ENCODE peak calls at places on chromosomes 5 and 9, in six cellular contexts. Q is uterus, V is GM12892, F is NB4, J is stomach, R is right lobe of liver. X is an unnamed sample.

GRCh38 chr9:29285818-29286217 is 1712.5 kb upstream of the C9orf72 start:
- DNase-seq in Q (no peak), V (no peak), F (peak), J (no peak), R (no peak), X (no peak)

GRCh38 chr9:112570731-112571167 is 84.1 kb downstream of the KIAA1958 start:
- DNase-seq in Q (no peak), V (no peak), F (no peak), J (peak), R (peak), X (peak)

GRCh38 chr9:81540142-81540701 is 149.1 kb downstream of the TLE1 start:
- DNase-seq in Q (no peak), V (no peak), F (no peak), J (no peak), R (no peak), X (no peak)

GRCh38 chr9:68951879-68952659 is 61.8 kb downstream of the PRKACG start:
- DNase-seq in Q (no peak), V (no peak), F (peak), J (no peak), R (no peak), X (no peak)

GRCh38 chr5:26757941-26758340 is 280.4 kb downstream of the CDH9 start:
- DNase-seq in Q (no peak), V (no peak), F (peak), J (no peak), R (no peak), X (no peak)

GRCh38 chr5:124180523-124181461 is 565.6 kb downstream of the ZNF608 start:
- DNase-seq in Q (no peak), V (no peak), F (no peak), J (no peak), R (no peak), X (no peak)

GRCh38 chr9:14212116-14212515 is 101.8 kb downstream of the NFIB start:
- DNase-seq in Q (no peak), V (no peak), F (no peak), J (no peak), R (no peak), X (no peak)

GRCh38 chr9:123438321-123438720 is 82.3 kb downstream of the CRB2 start:
- DNase-seq in Q (no peak), V (no peak), F (no peak), J (no peak), R (no peak), X (no peak)

GRCh38 chr9:37337301-37337905 is 85.1 kb upstream of the GRHPR start:
- DNase-seq in Q (no peak), V (no peak), F (no peak), J (no peak), R (no peak), X (no peak)

GRCh38 chr5:149409268-149409948 is 30.3 kb upstream of the IL17B start:
- DNase-seq in Q (no peak), V (no peak), F (peak), J (no peak), R (no peak), X (no peak)
- TF ChIP-seq POLR2A in Q (no peak), V (no peak), F (no peak), J (no peak), R (no peak), X (no peak)

GRCh38 chr9:79691496-79691895 is 119.7 kb downstream of the TLE4 start:
- DNase-seq in Q (no peak), V (no peak), F (no peak), J (no peak), R (no peak), X (no peak)
- TF ChIP-seq POLR2A in Q (no peak), V (no peak), F (no peak), J (no peak), R (no peak), X (no peak)

DNA sequence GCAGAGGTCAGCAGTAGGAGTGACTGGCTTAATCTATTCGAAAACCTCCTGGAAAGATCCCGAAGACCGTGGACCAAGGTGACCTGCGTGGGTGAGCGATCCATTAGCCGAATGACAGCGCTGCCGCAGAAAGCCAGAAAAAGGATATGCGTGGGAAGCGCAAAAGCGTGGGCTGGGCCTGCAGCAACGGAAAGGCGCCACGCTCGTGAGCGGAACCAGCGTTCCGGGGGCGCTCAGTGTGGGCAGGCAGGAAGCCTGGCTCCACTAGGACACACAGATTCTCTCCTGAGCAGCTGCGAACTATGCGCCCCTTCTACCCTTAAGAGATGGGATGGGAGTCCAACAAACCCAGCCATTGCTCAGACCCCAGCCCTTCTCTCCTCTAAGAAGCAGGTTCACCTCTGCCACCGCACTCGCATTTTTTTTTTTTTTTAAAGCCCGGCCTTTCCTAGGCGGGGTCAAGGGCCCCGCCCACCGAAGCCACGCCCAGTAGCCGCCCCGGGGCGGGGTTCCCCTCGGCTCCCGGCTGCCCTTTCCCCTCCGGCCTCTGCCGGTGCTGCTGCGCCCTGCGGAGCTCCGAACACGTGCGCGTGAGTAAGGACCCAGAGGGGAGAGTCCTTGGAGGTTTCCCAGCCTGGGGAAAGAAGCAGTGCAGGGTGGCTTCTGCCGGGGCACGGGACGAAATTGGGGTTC is 19.8 kb upstream of the MATR3 start:
- DNase-seq in Q (peak), V (peak), F (peak), J (peak), R (peak), X (peak)
- TF ChIP-seq POLR2A in Q (peak), V (peak), F (peak), J (no peak), R (peak), X (peak)

DNA sequence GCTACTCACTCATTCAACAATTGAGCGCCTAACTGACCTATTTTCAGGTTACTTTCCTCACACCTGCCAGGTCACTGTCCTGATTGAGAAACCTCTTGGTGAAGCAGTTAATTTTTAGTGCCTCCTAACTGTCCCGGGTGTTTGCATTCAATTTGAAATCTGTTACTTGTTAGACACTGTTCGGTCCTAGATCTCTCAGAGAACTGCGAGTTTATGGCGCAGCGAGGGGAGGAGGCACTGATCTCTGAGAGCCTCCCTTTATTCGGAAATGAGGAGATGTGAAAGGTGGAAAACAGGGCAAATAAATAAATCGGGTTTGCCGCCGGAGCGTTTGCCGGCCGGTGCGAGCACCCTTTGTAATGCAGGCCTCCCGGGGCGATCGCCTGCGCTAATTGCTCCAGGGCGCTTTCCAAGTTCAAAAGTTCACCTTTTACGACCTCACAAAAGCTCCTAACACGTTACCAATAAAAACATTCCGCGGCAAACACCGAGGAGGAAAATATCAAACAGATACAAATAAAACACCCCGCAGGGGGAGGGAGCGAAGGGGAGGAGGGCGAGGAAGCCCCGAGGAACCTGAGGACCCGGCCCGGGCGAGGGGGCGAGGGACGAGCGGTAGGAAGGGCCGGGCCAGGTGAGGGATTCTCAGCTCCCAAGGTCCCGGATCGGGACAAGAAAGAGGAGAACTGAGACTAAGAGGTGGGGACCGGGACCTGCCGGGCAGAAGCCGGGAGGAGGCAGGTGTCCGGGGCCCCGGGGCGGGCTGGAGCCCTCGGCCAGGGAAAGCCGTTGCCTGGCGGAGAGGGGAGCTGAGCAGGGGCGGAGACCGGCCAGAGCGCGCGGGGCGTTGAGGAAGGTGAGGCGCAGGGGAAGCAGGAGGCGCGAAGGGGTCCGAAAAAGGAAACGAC is 1.4 kb downstream of the NR6A1 start:
- DNase-seq in Q (no peak), V (no peak), F (peak), J (no peak), R (peak), X (no peak)
- TF ChIP-seq POLR2A in Q (no peak), V (no peak), F (no peak), J (no peak), R (no peak), X (peak)

GRCh38 chr5:177500685-177501522 is 3.5 kb upstream of the PDLIM7 start:
- DNase-seq in Q (peak), V (peak), F (peak), J (peak), R (peak), X (peak)
- TF ChIP-seq POLR2A in Q (no peak), V (no peak), F (peak), J (no peak), R (no peak), X (no peak)

GRCh38 chr9:136114606-136115005 is 4.1 kb downstream of the TMEM250 start:
- DNase-seq in Q (no peak), V (no peak), F (no peak), J (no peak), R (no peak), X (no peak)

GRCh38 chr9:136110082-136111061 is 8.3 kb downstream of the TMEM250 start:
- DNase-seq in Q (no peak), V (no peak), F (peak), J (no peak), R (no peak), X (no peak)

GRCh38 chr9:136111910-136112309 is 6.8 kb downstream of the TMEM250 start:
- DNase-seq in Q (no peak), V (no peak), F (no peak), J (no peak), R (no peak), X (no peak)

GRCh38 chr9:136111190-136111589 is 7.5 kb downstream of the TMEM250 start:
- DNase-seq in Q (no peak), V (no peak), F (no peak), J (no peak), R (no peak), X (no peak)

GRCh38 chr9:136112541-136112940 is 6.1 kb downstream of the TMEM250 start:
- DNase-seq in Q (no peak), V (no peak), F (no peak), J (no peak), R (no peak), X (no peak)
- TF ChIP-seq POLR2A in Q (no peak), V (no peak), F (no peak), J (no peak), R (no peak), X (no peak)

X was measured in Peyer's patch.